ENCODE peak calls at places on chromosomes 2 and 18, in six cellular contexts. One of them, this sample, is unnamed.

GRCh38 chr18:74949611-74950010 is 259.3 kb downstream of the PTGR3 start:
- DNase-seq in uterus: no peak
- DNase-seq in activated CD8-positive, alpha-beta memory T cell treated with anti-CD3 and anti-CD28 coated beads, Interleukin-2, amount 10 ng/mL, durations not matched to agents 7 days and 5 days: no peak
- DNase-seq in prostate gland: no peak
- DNase-seq in SHP77: no peak
- DNase-seq in BJ: no peak
- DNase-seq in this sample: no peak

GRCh38 chr2:916935-917334 is 33.7 kb upstream of the SNTG2 start:
- DNase-seq in activated CD8-positive, alpha-beta memory T cell treated with anti-CD3 and anti-CD28 coated beads, Interleukin-2, amount 10 ng/mL, durations not matched to agents 7 days and 5 days: no peak
- DNase-seq in uterus: no peak
- DNase-seq in BJ: no peak
- DNase-seq in SHP77: no peak
- DNase-seq in prostate gland: no peak
- DNase-seq in this sample: no peak

GRCh38 chr2:88055049-88055435 is 541 bp downstream of the KRCC1 start:
- DNase-seq in activated CD8-positive, alpha-beta memory T cell treated with anti-CD3 and anti-CD28 coated beads, Interleukin-2, amount 10 ng/mL, durations not matched to agents 7 days and 5 days: no peak
- DNase-seq in SHP77: no peak
- DNase-seq in uterus: no peak
- DNase-seq in BJ: no peak
- DNase-seq in prostate gland: no peak
- DNase-seq in this sample: no peak

GRCh38 chr2:241125626-241126025 is 23.5 kb upstream of the MTERF4 start:
- DNase-seq in prostate gland: no peak
- DNase-seq in BJ: no peak
- DNase-seq in SHP77: no peak
- DNase-seq in activated CD8-positive, alpha-beta memory T cell treated with anti-CD3 and anti-CD28 coated beads, Interleukin-2, amount 10 ng/mL, durations not matched to agents 7 days and 5 days: no peak
- DNase-seq in uterus: no peak
- DNase-seq in this sample: no peak

GRCh38 chr2:49836017-49836416 is 681.7 kb upstream of the FSHR start:
- DNase-seq in SHP77: no peak
- DNase-seq in activated CD8-positive, alpha-beta memory T cell treated with anti-CD3 and anti-CD28 coated beads, Interleukin-2, amount 10 ng/mL, durations not matched to agents 7 days and 5 days: no peak
- DNase-seq in uterus: no peak
- DNase-seq in prostate gland: no peak
- DNase-seq in BJ: no peak
- DNase-seq in this sample: no peak

GRCh38 chr2:191691016-191691725 is 13.2 kb downstream of the NABP1 start:
- DNase-seq in activated CD8-positive, alpha-beta memory T cell treated with anti-CD3 and anti-CD28 coated beads, Interleukin-2, amount 10 ng/mL, durations not matched to agents 7 days and 5 days: peak
- DNase-seq in uterus: peak
- DNase-seq in prostate gland: peak
- DNase-seq in BJ: peak
- DNase-seq in SHP77: no peak
- DNase-seq in this sample: no peak

GRCh38 chr2:74048843-74049519 is 64.3 kb downstream of the TET3 start:
- DNase-seq in prostate gland: no peak
- DNase-seq in SHP77: no peak
- DNase-seq in BJ: no peak
- DNase-seq in uterus: no peak
- DNase-seq in activated CD8-positive, alpha-beta memory T cell treated with anti-CD3 and anti-CD28 coated beads, Interleukin-2, amount 10 ng/mL, durations not matched to agents 7 days and 5 days: no peak
- DNase-seq in this sample: no peak

GRCh38 chr18:44771957-44772917 is 91.5 kb downstream of the SETBP1 start:
- DNase-seq in SHP77: no peak
- DNase-seq in activated CD8-positive, alpha-beta memory T cell treated with anti-CD3 and anti-CD28 coated beads, Interleukin-2, amount 10 ng/mL, durations not matched to agents 7 days and 5 days: no peak
- DNase-seq in uterus: peak
- DNase-seq in BJ: peak
- DNase-seq in prostate gland: no peak
- DNase-seq in this sample: peak

GRCh38 chr2:43070676-43071491 is 155.5 kb downstream of the ZFP36L2 start:
- DNase-seq in activated CD8-positive, alpha-beta memory T cell treated with anti-CD3 and anti-CD28 coated beads, Interleukin-2, amount 10 ng/mL, durations not matched to agents 7 days and 5 days: no peak
- DNase-seq in prostate gland: no peak
- DNase-seq in uterus: peak
- DNase-seq in SHP77: no peak
- DNase-seq in BJ: no peak
- DNase-seq in this sample: no peak

GRCh38 chr2:240421396-240421795 is 14.1 kb upstream of the GPC1 start:
- DNase-seq in SHP77: no peak
- DNase-seq in BJ: no peak
- DNase-seq in uterus: no peak
- DNase-seq in prostate gland: no peak
- DNase-seq in activated CD8-positive, alpha-beta memory T cell treated with anti-CD3 and anti-CD28 coated beads, Interleukin-2, amount 10 ng/mL, durations not matched to agents 7 days and 5 days: no peak
- DNase-seq in this sample: peak

GRCh38 chr2:189580267-189580661 is 322 bp downstream of the SLC40A1 start:
- DNase-seq in prostate gland: peak
- DNase-seq in uterus: peak
- DNase-seq in SHP77: peak
- DNase-seq in activated CD8-positive, alpha-beta memory T cell treated with anti-CD3 and anti-CD28 coated beads, Interleukin-2, amount 10 ng/mL, durations not matched to agents 7 days and 5 days: peak
- DNase-seq in BJ: no peak
- DNase-seq in this sample: no peak

GRCh38 chr2:136874258-136874657 is 108.9 kb downstream of the THSD7B start:
- DNase-seq in activated CD8-positive, alpha-beta memory T cell treated with anti-CD3 and anti-CD28 coated beads, Interleukin-2, amount 10 ng/mL, durations not matched to agents 7 days and 5 days: no peak
- DNase-seq in prostate gland: no peak
- DNase-seq in SHP77: no peak
- DNase-seq in BJ: no peak
- DNase-seq in uterus: no peak
- DNase-seq in this sample: no peak

GRCh38 chr2:177211602-177212105 is 940 bp upstream of the HNRNPA3 start:
- DNase-seq in SHP77: no peak
- DNase-seq in activated CD8-positive, alpha-beta memory T cell treated with anti-CD3 and anti-CD28 coated beads, Interleukin-2, amount 10 ng/mL, durations not matched to agents 7 days and 5 days: no peak
- DNase-seq in BJ: no peak
- DNase-seq in uterus: no peak
- DNase-seq in prostate gland: no peak
- DNase-seq in this sample: no peak

GRCh38 chr2:111659361-111660281 is 224.4 kb downstream of the ANAPC1 start:
- DNase-seq in SHP77: no peak
- DNase-seq in uterus: peak
- DNase-seq in prostate gland: peak
- DNase-seq in activated CD8-positive, alpha-beta memory T cell treated with anti-CD3 and anti-CD28 coated beads, Interleukin-2, amount 10 ng/mL, durations not matched to agents 7 days and 5 days: no peak
- DNase-seq in BJ: peak
- DNase-seq in this sample: peak

GRCh38 chr2:84165256-84165655 is 293.8 kb downstream of the SUCLG1 start:
- DNase-seq in uterus: no peak
- DNase-seq in BJ: no peak
- DNase-seq in SHP77: no peak
- DNase-seq in activated CD8-positive, alpha-beta memory T cell treated with anti-CD3 and anti-CD28 coated beads, Interleukin-2, amount 10 ng/mL, durations not matched to agents 7 days and 5 days: no peak
- DNase-seq in prostate gland: no peak
- DNase-seq in this sample: no peak

GRCh38 chr2:3242747-3243369 is 134.8 kb downstream of the EIPR1 start:
- DNase-seq in SHP77: no peak
- DNase-seq in prostate gland: no peak
- DNase-seq in activated CD8-positive, alpha-beta memory T cell treated with anti-CD3 and anti-CD28 coated beads, Interleukin-2, amount 10 ng/mL, durations not matched to agents 7 days and 5 days: peak
- DNase-seq in uterus: no peak
- DNase-seq in BJ: no peak
- DNase-seq in this sample: peak

GRCh38 chr18:62690416-62690815 is 24.9 kb upstream of the PHLPP1 start:
- DNase-seq in activated CD8-positive, alpha-beta memory T cell treated with anti-CD3 and anti-CD28 coated beads, Interleukin-2, amount 10 ng/mL, durations not matched to agents 7 days and 5 days: no peak
- DNase-seq in prostate gland: no peak
- DNase-seq in uterus: no peak
- DNase-seq in SHP77: no peak
- DNase-seq in BJ: no peak
- DNase-seq in this sample: no peak

GRCh38 chr2:60707750-60708371 is 48.2 kb upstream of the PAPOLG start:
- DNase-seq in BJ: no peak
- DNase-seq in SHP77: peak
- DNase-seq in uterus: no peak
- DNase-seq in prostate gland: no peak
- DNase-seq in activated CD8-positive, alpha-beta memory T cell treated with anti-CD3 and anti-CD28 coated beads, Interleukin-2, amount 10 ng/mL, durations not matched to agents 7 days and 5 days: no peak
- DNase-seq in this sample: no peak

GRCh38 chr18:54140641-54141040 is 83.8 kb downstream of the MBD2 start:
- DNase-seq in activated CD8-positive, alpha-beta memory T cell treated with anti-CD3 and anti-CD28 coated beads, Interleukin-2, amount 10 ng/mL, durations not matched to agents 7 days and 5 days: no peak
- DNase-seq in BJ: no peak
- DNase-seq in uterus: no peak
- DNase-seq in SHP77: no peak
- DNase-seq in prostate gland: no peak
- DNase-seq in this sample: no peak

GRCh38 chr18:78406743-78407455 is 572.7 kb upstream of the SALL3 start:
- DNase-seq in SHP77: no peak
- DNase-seq in BJ: no peak
- DNase-seq in prostate gland: peak
- DNase-seq in uterus: no peak
- DNase-seq in activated CD8-positive, alpha-beta memory T cell treated with anti-CD3 and anti-CD28 coated beads, Interleukin-2, amount 10 ng/mL, durations not matched to agents 7 days and 5 days: no peak
- DNase-seq in this sample: no peak

GRCh38 chr2:120847700-120848321 is 112.1 kb downstream of the GLI2 start:
- DNase-seq in prostate gland: peak
- DNase-seq in uterus: no peak
- DNase-seq in BJ: no peak
- DNase-seq in SHP77: peak
- DNase-seq in activated CD8-positive, alpha-beta memory T cell treated with anti-CD3 and anti-CD28 coated beads, Interleukin-2, amount 10 ng/mL, durations not matched to agents 7 days and 5 days: no peak
- DNase-seq in this sample: no peak

This sample was measured in tibial nerve.